ENCODE peak calls at places on chromosome 19, in ten cellular contexts. P is MM.1S, Z is GM23248, G is SK-N-SH, X is PC-3, T is HCT116, B is hepatocyte, S is PC-9, E is GM23338, A is Karpas-422. I is an unnamed sample.

GRCh38 chr19:47272448-47273312 is 2.0 kb upstream of the INAFM1 start:
- DNase-seq in T (no peak), X (peak; percentile 7), B (no peak), G (no peak), E (peak; percentile 50), S (no peak), A (peak; percentile 53), P (no peak), Z (peak; percentile 52), I (no peak)

GRCh38 chr19:58569191-58569942 is 3.8 kb downstream of the MZF1 start:
- DNase-seq in S (no peak), P (no peak), A (no peak), X (no peak), G (no peak), E (no peak), B (peak; percentile 5), T (no peak), Z (no peak), I (no peak)

GRCh38 chr19:48635966-48636858 is 967 bp downstream of the DBP start:
- DNase-seq in X (no peak), T (no peak), G (no peak), B (peak; percentile 60), S (peak; percentile 39), P (no peak), E (peak; percentile 48), A (peak; percentile 65), Z (peak; percentile 29), I (no peak)

GRCh38 chr19:1434040-1434366 is 4.2 kb upstream of the RPS15 start:
- DNase-seq in T (no peak), B (no peak), G (no peak), A (no peak), P (no peak), S (no peak), E (no peak), Z (no peak), X (no peak), I (no peak)

GRCh38 chr19:46924874-46925547 is 64.2 kb downstream of the ARHGAP35 start:
- DNase-seq in G (no peak), P (peak; percentile 85), Z (peak; percentile 79), T (no peak), S (peak; percentile 98), A (peak; percentile 75), E (no peak), B (peak; percentile 57), X (peak; percentile 94), I (peak; percentile 49)

GRCh38 chr19:5025027-5025426 is 56.1 kb downstream of the KDM4B start:
- DNase-seq in P (no peak), T (no peak), E (no peak), S (no peak), G (no peak), X (no peak), A (no peak), B (no peak), Z (no peak), I (no peak)

GRCh38 chr19:16637535-16637934 is 9.5 kb upstream of the MED26 start:
- DNase-seq in S (no peak), X (no peak), A (no peak), E (no peak), Z (peak; percentile 28), T (no peak), B (no peak), P (no peak), G (no peak), I (no peak)

GRCh38 chr19:47447470-47448359 is 24.0 kb downstream of the SLC8A2 start:
- DNase-seq in B (peak; percentile 71), G (peak; percentile 97), S (no peak), E (peak; percentile 99), T (peak; percentile 85), X (peak; percentile 37), Z (peak; percentile 73), P (no peak), A (peak; percentile 80), I (peak; percentile 67)

DNA sequence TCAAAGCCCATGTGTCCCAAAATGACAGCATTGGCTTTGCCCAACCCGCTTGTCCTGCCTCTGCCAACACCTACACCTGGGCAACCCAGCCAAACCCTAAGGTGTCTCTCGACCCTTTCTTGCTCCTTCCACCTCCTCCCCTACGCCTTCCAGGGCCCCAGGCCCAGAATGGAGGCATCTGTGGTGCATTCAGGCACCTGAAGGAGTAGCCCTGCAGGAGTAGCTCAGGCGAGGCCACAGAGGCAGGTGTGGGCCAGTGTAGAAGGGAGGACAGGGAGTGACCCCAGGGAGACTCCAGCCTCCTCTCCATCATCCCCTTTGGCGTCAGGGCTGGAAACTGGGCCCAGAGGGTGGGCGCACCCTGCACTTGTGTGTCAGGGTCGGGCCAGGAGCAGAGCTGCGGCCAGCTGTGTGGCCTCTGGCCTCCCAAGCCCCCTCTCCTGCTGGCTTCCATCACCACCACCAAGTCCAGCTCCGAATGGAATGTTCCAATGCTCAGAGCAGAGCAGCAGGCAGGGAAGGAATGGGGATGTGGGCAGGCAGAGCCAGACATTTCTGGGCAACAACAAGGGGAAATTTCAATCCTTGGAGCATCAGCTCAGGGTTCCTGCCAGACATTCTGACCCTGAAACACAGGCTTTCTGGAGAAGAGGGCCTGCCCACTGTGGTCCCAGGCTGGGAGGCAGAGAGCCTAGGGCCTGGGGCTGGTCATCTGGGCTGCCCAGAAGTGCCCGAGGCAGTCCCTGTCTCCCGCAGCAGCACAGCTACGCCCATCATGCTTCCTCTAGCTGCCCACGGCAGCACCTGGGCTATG is 16.4 kb downstream of the PLEKHF1 start:
- DNase-seq in G (no peak), E (no peak), A (no peak), S (no peak), B (no peak), P (no peak), T (no peak), Z (peak; percentile 42), X (no peak), I (no peak)
- H3K4me2 ChIP-seq in G (no peak overlapping the region), E (no peak overlapping the region), A (no peak overlapping the region), S (no peak overlapping the region), B (no peak overlapping the region), P (no peak overlapping the region), T (no peak overlapping the region), Z (no peak overlapping the region), X (no peak overlapping the region), I (no peak overlapping the region)

DNA sequence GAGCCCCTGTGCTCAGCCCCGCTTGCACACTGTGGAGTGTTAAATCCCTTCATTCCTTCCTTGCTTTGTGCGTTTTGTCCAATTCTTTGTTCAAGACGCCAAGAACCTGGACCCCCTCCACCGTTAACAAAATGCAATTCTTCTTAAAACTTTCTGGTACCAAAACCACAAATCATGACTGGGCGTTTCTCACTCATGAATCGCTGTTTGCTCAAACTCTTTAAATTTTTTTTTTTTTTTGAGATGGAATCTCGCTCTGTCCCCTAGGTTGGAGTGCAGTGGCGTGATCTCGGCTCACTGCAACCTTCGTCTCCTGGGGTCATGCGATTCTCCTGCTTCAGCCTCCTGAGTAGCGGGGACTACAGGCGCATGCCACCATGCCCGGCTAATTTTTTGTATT is 841 bp downstream of the ZNF20 start:
- DNase-seq in Z (peak; percentile 53), B (no peak), G (no peak), A (no peak), S (no peak), T (no peak), P (no peak), E (peak; percentile 18), X (peak; percentile 35), I (no peak)
- H3K9me2 ChIP-seq in Z (no peaks in the 10 kb centered on the region), B (no peaks in the 10 kb centered on the region), G (no peaks in the 10 kb centered on the region), A (no peaks in the 10 kb centered on the region), S (no peaks in the 10 kb centered on the region), T (no peaks in the 10 kb centered on the region), P (no peaks in the 10 kb centered on the region), E (no peaks in the 10 kb centered on the region), X (no peaks in the 10 kb centered on the region), I (no peaks in the 10 kb centered on the region)

GRCh38 chr19:13817018-13817614 is 21.9 kb downstream of the ZSWIM4 start:
- DNase-seq in X (no peak), G (no peak), A (peak; percentile 78), Z (peak; percentile 30), B (peak; percentile 48), P (peak; percentile 94), S (no peak), E (peak; percentile 100), T (no peak), I (peak; percentile 11)

GRCh38 chr19:13819242-13819641 is 24.0 kb downstream of the ZSWIM4 start:
- DNase-seq in P (no peak), A (no peak), Z (no peak), S (no peak), X (no peak), B (no peak), T (no peak), E (no peak), G (no peak), I (no peak)

GRCh38 chr19:13814550-13814949 is 19.3 kb downstream of the ZSWIM4 start:
- DNase-seq in P (no peak), E (no peak), B (no peak), G (no peak), S (no peak), Z (no peak), T (no peak), A (no peak), X (no peak), I (no peak)

GRCh38 chr19:13821292-13821691 is 26.0 kb downstream of the ZSWIM4 start:
- DNase-seq in Z (no peak), A (no peak), S (no peak), P (no peak), E (no peak), G (no peak), T (no peak), B (no peak), X (no peak), I (no peak)

DNA sequence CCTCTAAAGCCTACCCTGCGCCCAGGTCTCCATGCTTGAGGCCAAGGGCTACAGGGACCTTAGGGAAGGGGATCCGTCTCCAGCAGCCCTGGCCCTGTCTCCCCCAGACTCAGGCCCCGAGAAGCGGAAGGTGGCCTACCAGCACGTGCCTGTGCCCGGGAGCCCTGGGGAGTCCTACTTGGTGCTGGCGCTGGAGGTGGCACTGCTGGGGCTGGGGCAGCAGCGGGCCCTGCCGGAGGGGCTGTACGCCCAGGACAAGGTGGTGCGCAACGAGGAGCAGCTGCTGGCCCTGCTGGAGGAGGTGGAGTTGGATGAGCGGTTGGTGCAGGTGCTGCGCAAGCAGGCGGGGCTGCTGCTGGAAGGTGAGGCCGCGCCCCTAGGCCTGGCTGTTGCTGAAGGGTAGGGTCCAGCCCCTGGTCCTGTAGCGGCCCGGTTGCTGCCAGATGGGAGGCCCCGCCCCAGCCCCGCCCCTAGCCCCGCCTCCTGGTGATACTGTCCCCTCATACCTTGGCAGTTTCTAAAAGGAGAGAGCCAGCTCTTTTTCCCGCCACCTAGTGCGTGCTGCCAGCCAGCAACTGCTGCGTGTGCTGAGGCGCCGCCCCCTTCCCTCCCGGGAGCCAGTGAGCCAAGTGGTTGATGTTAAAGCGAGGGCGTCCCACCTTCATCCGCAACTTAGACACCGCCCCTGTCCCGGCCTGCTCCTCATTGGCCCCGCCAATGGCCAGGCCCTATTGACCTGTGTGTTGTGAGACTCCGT is 22.6 kb downstream of the ZSWIM4 start:
- DNase-seq in P (peak; percentile 99), T (no peak), X (no peak), E (peak; percentile 99), S (no peak), A (no peak), G (no peak), B (peak; percentile 81), Z (peak; percentile 30), I (no peak)
- H3K27ac ChIP-seq in P (peak overlapping the region; percentile 88), T (peak overlapping the region; percentile 14), X (no peak overlapping the region), E (peak overlapping the region; percentile 95), S (no peak overlapping the region), A (no peak overlapping the region), G (no peak overlapping the region), B (no peak overlapping the region), Z (no peak overlapping the region), I (no peak overlapping the region)

GRCh38 chr19:54792814-54793213 is 10.6 kb upstream of the KIR2DL4 start:
- DNase-seq in E (no peak), X (no peak), A (peak; percentile 40), Z (no peak), G (no peak), P (peak; percentile 41), S (no peak), T (no peak), B (no peak), I (peak; percentile 8)
- H3K4me2 ChIP-seq in E (no peak overlapping the region), X (peak overlapping the region; percentile 19), A (peak overlapping the region; percentile 55), Z (no peak overlapping the region), G (peak overlapping the region; percentile 25), P (peak overlapping the region; percentile 48), S (peak overlapping the region; percentile 6), T (no peak overlapping the region), B (no peak overlapping the region), I (peak overlapping the region; percentile 41)

I was measured in OCI-LY7.